ENCODE peak calls at places on chromosomes 16 and 17, in four cellular contexts. One of them, this sample, is unnamed.

GRCh38 chr17:58189436-58190146 is 2.9 kb upstream of the EPX start:
- DNase-seq in OCI-LY7: no peak
- DNase-seq in astrocyte of the spinal cord: peak; percentile 89
- DNase-seq in AG10803: peak; percentile 87
- DNase-seq in this sample: peak; percentile 54

GRCh38 chr17:11506635-11507034 is 91.6 kb upstream of the DNAH9 start:
- DNase-seq in OCI-LY7: peak; percentile 3
- DNase-seq in astrocyte of the spinal cord: no peak
- DNase-seq in AG10803: no peak
- DNase-seq in this sample: no peak

GRCh38 chr17:79678091-79678731 is 52.5 kb upstream of the ENPP7 start:
- DNase-seq in OCI-LY7: no peak
- DNase-seq in astrocyte of the spinal cord: no peak
- DNase-seq in AG10803: no peak
- DNase-seq in this sample: no peak

GRCh38 chr17:51372345-51373004 is 112.1 kb downstream of the UTP18 start:
- DNase-seq in OCI-LY7: peak; percentile 94
- DNase-seq in astrocyte of the spinal cord: peak; percentile 42
- DNase-seq in AG10803: peak; percentile 52
- DNase-seq in this sample: peak; percentile 13

GRCh38 chr17:74945543-74945942 is 9.8 kb downstream of the OTOP3 start:
- DNase-seq in OCI-LY7: no peak
- DNase-seq in astrocyte of the spinal cord: no peak
- DNase-seq in AG10803: no peak
- DNase-seq in this sample: no peak

GRCh38 chr17:39281806-39282205 is 56.1 kb upstream of the STAC2 start:
- DNase-seq in OCI-LY7: no peak
- DNase-seq in astrocyte of the spinal cord: peak; percentile 13
- DNase-seq in AG10803: peak; percentile 62
- DNase-seq in this sample: no peak

GRCh38 chr17:81684442-81684911 is 666 bp downstream of the HGS start:
- DNase-seq in OCI-LY7: peak; percentile 27
- DNase-seq in astrocyte of the spinal cord: peak; percentile 77
- DNase-seq in AG10803: no peak
- DNase-seq in this sample: no peak

GRCh38 chr17:82230627-82231311 is 1.9 kb downstream of the SLC16A3 start:
- DNase-seq in OCI-LY7: no peak
- DNase-seq in astrocyte of the spinal cord: peak; percentile 88
- DNase-seq in AG10803: peak; percentile 85
- DNase-seq in this sample: peak; percentile 56

GRCh38 chr16:67000384-67001158 is 12.2 kb downstream of the CES4A start:
- DNase-seq in OCI-LY7: peak; percentile 48
- DNase-seq in astrocyte of the spinal cord: peak; percentile 13
- DNase-seq in AG10803: no peak
- DNase-seq in this sample: no peak

GRCh38 chr16:77991701-77992100 is 30.6 kb upstream of the CLEC3A start:
- DNase-seq in OCI-LY7: no peak
- DNase-seq in astrocyte of the spinal cord: no peak
- DNase-seq in AG10803: no peak
- DNase-seq in this sample: no peak
- TF ChIP-seq CTCF in OCI-LY7: no peak
- TF ChIP-seq CTCF in astrocyte of the spinal cord: no peak
- TF ChIP-seq CTCF in AG10803: no peak
- TF ChIP-seq CTCF in this sample: no peak

GRCh38 chr16:50273888-50274770 is 7.8 kb downstream of the ADCY7 start:
- DNase-seq in OCI-LY7: peak; percentile 85
- DNase-seq in astrocyte of the spinal cord: no peak
- DNase-seq in AG10803: no peak
- DNase-seq in this sample: no peak
- TF ChIP-seq CTCF in OCI-LY7: no peak
- TF ChIP-seq CTCF in astrocyte of the spinal cord: no peak
- TF ChIP-seq CTCF in AG10803: no peak
- TF ChIP-seq CTCF in this sample: no peak

GRCh38 chr16:27751676-27752075 is 201.7 kb downstream of the KATNIP start:
- DNase-seq in OCI-LY7: no peak
- DNase-seq in astrocyte of the spinal cord: no peak
- DNase-seq in AG10803: no peak
- DNase-seq in this sample: no peak

GRCh38 chr16:27749547-27749875 is 199.6 kb downstream of the KATNIP start:
- DNase-seq in OCI-LY7: no peak
- DNase-seq in astrocyte of the spinal cord: no peak
- DNase-seq in AG10803: no peak
- DNase-seq in this sample: no peak

GRCh38 chr16:27747946-27748345 is 198.0 kb downstream of the KATNIP start:
- DNase-seq in OCI-LY7: no peak
- DNase-seq in astrocyte of the spinal cord: no peak
- DNase-seq in AG10803: no peak
- DNase-seq in this sample: no peak

GRCh38 chr16:27748868-27749546 is 199.1 kb downstream of the KATNIP start:
- DNase-seq in OCI-LY7: peak; percentile 38
- DNase-seq in astrocyte of the spinal cord: peak; percentile 78
- DNase-seq in AG10803: peak; percentile 88
- DNase-seq in this sample: peak; percentile 66

GRCh38 chr16:27749946-27750345 is 200.0 kb downstream of the KATNIP start:
- DNase-seq in OCI-LY7: no peak
- DNase-seq in astrocyte of the spinal cord: no peak
- DNase-seq in AG10803: no peak
- DNase-seq in this sample: no peak
- TF ChIP-seq CTCF in OCI-LY7: no peak
- TF ChIP-seq CTCF in astrocyte of the spinal cord: no peak
- TF ChIP-seq CTCF in AG10803: no peak
- TF ChIP-seq CTCF in this sample: no peak

DNA sequence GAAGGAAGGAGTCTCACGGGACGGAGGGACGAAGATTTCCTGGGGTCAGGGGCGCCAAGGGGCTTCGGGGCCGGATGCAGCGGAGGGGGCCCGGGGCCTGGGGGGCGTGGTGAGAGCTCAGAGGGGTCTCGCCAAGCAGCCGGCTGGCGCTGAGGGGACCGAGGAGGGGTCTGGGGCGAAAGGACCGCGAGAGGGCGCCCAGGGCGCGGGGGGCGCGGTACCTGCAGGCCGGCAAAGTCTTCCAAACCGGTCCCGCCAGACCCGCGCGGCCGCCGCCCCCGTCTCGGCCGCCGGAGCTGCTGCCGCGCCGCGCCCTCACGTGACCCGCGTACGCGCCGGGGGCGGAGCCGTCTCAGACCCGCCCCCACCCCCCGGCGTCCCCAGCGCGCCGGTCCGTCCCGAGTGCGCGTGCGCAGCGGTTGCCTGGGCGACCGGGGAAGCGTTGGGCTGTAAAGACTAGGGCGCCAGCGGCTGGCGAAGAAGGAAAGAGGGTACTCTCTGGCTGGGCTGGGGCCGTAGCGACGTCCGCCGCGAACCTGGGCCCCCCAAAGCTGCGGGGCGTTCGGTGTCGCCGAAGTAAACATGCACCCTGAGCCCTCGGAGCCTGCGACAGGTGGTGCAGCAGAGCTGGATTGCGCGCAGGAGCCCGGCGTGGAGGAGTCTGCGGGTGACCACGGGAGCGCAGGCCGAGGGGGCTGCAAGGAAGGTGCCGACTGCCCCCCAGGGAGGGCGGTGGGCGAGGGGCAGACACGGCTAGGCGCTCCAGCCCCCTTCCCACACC is at the start of the genes DNAAF1 and HSDL1:
- DNase-seq in OCI-LY7: peak; percentile 92
- DNase-seq in astrocyte of the spinal cord: peak; percentile 79
- DNase-seq in AG10803: peak; percentile 76
- DNase-seq in this sample: peak; percentile 13
- TF ChIP-seq CTCF in OCI-LY7: peak; percentile 50
- TF ChIP-seq CTCF in astrocyte of the spinal cord: no peak
- TF ChIP-seq CTCF in AG10803: no peak
- TF ChIP-seq CTCF in this sample: no peak

DNA sequence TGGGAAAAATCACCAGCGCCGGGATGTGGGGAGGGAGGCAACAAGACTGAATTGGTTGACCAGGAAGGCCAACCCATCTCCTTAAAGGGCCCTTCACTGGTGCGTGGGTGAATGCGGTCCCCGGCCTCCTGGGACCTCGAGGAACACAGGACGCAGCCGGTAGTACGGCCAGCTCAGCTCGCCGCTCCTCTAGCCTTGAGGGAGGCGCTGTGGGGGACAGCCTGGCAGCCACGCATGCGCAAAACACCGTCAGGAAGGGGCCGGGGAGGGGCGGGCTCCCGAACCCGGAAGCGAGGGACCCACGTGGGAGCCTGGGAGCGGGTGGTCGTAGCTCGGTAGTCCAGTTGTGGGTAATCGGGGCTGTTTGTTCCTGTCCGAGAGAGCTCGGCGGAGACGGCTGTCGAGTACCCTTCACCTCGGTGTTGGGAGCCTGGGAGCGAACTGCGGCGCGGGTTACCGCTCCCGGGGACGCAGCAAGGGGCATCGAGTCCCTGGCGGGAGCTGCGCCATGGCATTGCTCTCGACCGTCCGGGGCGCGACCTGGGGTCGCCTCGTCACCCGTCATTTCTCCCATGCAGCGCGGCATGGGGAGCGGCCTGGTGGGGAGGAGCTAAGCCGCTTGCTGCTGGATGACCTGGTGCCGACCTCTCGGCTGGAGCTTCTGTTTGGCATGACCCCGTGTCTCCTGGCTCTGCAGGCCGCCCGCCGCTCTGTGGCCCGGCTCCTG is at the start of gene MRM1:
- DNase-seq in OCI-LY7: peak; percentile 95
- DNase-seq in astrocyte of the spinal cord: peak; percentile 91
- DNase-seq in AG10803: peak; percentile 87
- DNase-seq in this sample: peak; percentile 58
- TF ChIP-seq CTCF in OCI-LY7: peak; percentile 60
- TF ChIP-seq CTCF in astrocyte of the spinal cord: peak; percentile 25
- TF ChIP-seq CTCF in AG10803: peak; percentile 7
- TF ChIP-seq CTCF in this sample: peak; percentile 26

GRCh38 chr17:33981713-33982601 is 273.1 kb upstream of the CCL2 start:
- DNase-seq in OCI-LY7: no peak
- DNase-seq in astrocyte of the spinal cord: no peak
- DNase-seq in AG10803: no peak
- DNase-seq in this sample: no peak

GRCh38 chr17:33977729-33978514 is 277.2 kb upstream of the CCL2 start:
- DNase-seq in OCI-LY7: no peak
- DNase-seq in astrocyte of the spinal cord: no peak
- DNase-seq in AG10803: no peak
- DNase-seq in this sample: no peak

GRCh38 chr17:33980193-33980592 is 274.9 kb upstream of the CCL2 start:
- DNase-seq in OCI-LY7: no peak
- DNase-seq in astrocyte of the spinal cord: no peak
- DNase-seq in AG10803: no peak
- DNase-seq in this sample: no peak

GRCh38 chr17:33976816-33977215 is 278.3 kb upstream of the CCL2 start:
- DNase-seq in OCI-LY7: no peak
- DNase-seq in astrocyte of the spinal cord: no peak
- DNase-seq in AG10803: peak; percentile 6
- DNase-seq in this sample: no peak

DNA sequence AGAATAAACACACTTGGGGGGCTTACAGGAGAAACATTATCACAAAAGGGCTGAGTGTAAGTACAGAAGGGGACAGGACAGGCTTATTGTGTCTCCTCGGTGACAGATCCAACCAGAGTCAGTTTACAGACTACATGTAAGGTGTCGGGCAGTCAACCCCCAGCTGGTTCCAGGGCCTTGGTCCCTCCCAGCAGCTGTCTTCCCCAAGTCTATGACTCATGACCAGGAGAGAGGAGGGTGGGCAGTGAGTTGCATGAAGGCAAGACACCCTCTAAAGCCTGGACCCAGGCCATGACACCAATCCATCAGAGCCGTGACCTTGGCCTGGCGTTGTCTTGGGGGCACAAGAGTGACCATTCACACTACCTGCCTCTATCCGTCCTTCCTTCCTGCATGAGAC is 276.2 kb upstream of the CCL2 start:
- DNase-seq in OCI-LY7: no peak
- DNase-seq in astrocyte of the spinal cord: no peak
- DNase-seq in AG10803: no peak
- DNase-seq in this sample: no peak
- TF ChIP-seq CTCF in OCI-LY7: no peak
- TF ChIP-seq CTCF in astrocyte of the spinal cord: no peak
- TF ChIP-seq CTCF in AG10803: no peak
- TF ChIP-seq CTCF in this sample: no peak

DNA sequence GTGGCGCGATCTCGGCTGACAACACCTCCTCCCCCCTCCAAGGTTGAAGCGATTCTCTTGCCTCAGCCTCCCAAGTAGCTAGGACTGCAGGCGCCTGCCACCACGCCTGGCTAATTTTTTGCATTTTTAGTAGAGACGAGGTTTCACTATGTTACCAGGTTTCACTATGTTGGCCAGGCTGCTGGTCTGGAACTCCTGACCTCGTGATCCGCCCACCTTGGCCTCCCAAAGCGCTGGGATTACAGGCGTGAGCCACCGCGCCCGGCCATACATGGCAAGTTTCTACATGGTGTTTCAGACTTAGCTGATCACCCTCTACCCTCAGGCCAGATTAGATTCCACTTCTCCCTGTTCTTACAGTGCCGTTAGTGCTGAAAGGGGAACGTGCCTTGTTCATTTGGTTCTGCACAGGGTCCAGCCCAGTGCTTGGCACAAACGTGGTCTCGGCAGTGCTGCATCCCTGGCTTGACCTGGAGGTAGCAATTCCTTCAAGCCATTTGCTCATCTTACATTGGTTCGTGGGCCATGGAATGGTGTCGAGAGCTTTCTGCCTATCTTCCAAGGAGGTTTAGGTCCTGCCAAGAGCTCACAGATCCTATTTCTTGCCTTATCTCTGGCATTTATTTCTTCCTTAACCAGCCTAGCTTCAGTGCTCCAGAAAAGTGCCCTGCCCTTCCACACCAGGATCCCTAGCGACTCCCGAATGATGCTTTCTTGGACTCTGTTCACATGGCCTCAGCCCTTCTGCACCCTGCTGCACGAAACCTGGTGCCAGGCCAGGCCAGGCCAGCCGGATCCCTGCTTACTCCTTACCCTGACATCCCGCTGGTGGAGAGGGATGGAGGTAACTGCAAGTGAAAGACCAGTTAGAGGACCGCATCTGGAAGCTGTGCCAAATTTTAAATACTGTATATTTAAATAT is 14.8 kb upstream of the AURKB start:
- DNase-seq in OCI-LY7: no peak
- DNase-seq in astrocyte of the spinal cord: no peak
- DNase-seq in AG10803: no peak
- DNase-seq in this sample: no peak
- TF ChIP-seq CTCF in OCI-LY7: no peak
- TF ChIP-seq CTCF in astrocyte of the spinal cord: no peak
- TF ChIP-seq CTCF in AG10803: no peak
- TF ChIP-seq CTCF in this sample: no peak

DNA sequence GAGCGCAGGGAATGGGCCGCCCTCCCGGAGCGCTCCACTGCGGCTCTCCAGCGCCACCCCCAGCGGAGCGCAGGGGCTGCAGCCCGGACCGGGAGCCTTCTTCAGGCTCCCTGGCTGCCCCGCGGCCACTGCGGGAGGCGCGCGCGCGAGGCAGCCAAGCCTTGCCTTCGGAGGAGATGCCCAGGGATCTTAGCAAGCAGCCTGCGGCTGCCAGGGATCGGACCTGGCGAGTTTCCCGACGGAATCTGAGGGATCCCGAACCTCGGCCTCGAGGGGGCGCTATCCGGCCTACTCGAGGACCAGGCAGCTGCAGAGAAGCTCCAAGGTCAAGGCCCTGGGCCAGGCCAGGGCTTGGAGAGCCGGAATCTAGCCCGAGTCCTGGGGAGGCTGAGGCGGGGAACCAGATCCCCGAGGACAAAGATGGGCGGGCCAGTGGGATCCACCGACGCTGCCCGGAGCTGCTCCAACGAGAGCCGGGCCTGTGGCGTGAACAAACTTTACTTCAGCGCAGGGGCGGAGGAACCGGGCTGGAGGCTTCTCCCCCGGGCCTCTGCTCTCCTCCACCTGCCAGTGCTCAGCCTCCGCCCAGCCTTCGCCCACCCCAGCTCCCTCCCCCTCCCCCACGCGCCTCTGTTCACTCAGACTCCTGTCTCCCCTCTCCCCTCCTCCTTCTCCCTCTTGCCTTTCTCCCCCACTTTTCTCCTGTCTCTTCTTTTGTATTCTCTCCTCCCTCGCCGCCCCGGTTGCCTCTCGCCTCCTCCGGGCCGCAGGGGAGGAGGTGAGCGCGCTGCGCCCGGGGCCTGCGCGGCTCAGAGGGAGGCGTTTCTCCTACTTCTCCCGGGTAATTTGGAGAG is at the start of gene IRX6:
- DNase-seq in OCI-LY7: no peak
- DNase-seq in astrocyte of the spinal cord: no peak
- DNase-seq in AG10803: peak; percentile 35
- DNase-seq in this sample: peak; percentile 5
- TF ChIP-seq CTCF in OCI-LY7: no peak
- TF ChIP-seq CTCF in astrocyte of the spinal cord: peak; percentile 27
- TF ChIP-seq CTCF in AG10803: peak; percentile 36
- TF ChIP-seq CTCF in this sample: peak; percentile 33